ENCODE peak calls at places on chromosomes 2 and 18, in six cellular contexts. C is neural progenitor cell, R is BJ, X is A549, Y is OCI-LY7, W is cardiac fibroblast. S is an unnamed sample.

GRCh38 chr18:55419132-55419938 is 168.7 kb downstream of the TCF4 start:
- DNase-seq in Y (no peak), W (peak), X (no peak), C (peak), R (no peak), S (no peak)

GRCh38 chr2:64141711-64142405 is 2.4 kb downstream of the PELI1 start:
- DNase-seq in X (no peak), W (peak), C (peak), R (no peak), Y (peak), S (no peak)

GRCh38 chr18:58862851-58863538 is 1.7 kb upstream of the ZNF532 start:
- DNase-seq in W (peak), X (peak), C (peak), Y (peak), R (no peak), S (no peak)

GRCh38 chr2:7083580-7084509 is 166.6 kb downstream of the RNF144A start:
- DNase-seq in C (peak), X (no peak), W (peak), Y (peak), R (no peak), S (no peak)

GRCh38 chr18:75896865-75897264 is 469.4 kb upstream of the SMIM21 start:
- DNase-seq in R (no peak), Y (no peak), W (no peak), X (peak), C (peak), S (no peak)

GRCh38 chr2:170530284-170530745 is 184.8 kb upstream of the SP5 start:
- DNase-seq in Y (no peak), C (peak), X (peak), R (no peak), W (peak), S (no peak)

GRCh38 chr18:9348079-9348671 is 13.6 kb downstream of the TWSG1 start:
- DNase-seq in W (peak), R (no peak), X (no peak), C (no peak), Y (no peak), S (no peak)

GRCh38 chr2:108377411-108377810 is 343 bp upstream of the SULT1C4 start:
- DNase-seq in X (no peak), R (peak), W (no peak), C (no peak), Y (no peak), S (no peak)

GRCh38 chr2:134411279-134411827 is 157.5 kb downstream of the MGAT5 start:
- DNase-seq in C (peak), W (no peak), Y (peak), R (no peak), X (no peak), S (no peak)

GRCh38 chr18:48627216-48627615 is 88.4 kb downstream of the CTIF start:
- DNase-seq in C (no peak), Y (no peak), W (no peak), R (no peak), X (no peak), S (no peak)

GRCh38 chr18:9173770-9174233 is 37.2 kb downstream of the ANKRD12 start:
- DNase-seq in R (no peak), C (no peak), W (no peak), Y (no peak), X (no peak), S (no peak)

GRCh38 chr18:53254265-53254664 is 914.3 kb downstream of the DCC start:
- DNase-seq in W (no peak), C (no peak), Y (no peak), X (no peak), R (no peak), S (no peak)

GRCh38 chr2:225411452-225411851 is 11.9 kb downstream of the NYAP2 start:
- DNase-seq in W (no peak), C (no peak), X (no peak), R (no peak), Y (peak), S (no peak)

GRCh38 chr2:163943403-163944356 is 207.9 kb upstream of the FIGN start:
- DNase-seq in W (no peak), C (peak), R (no peak), Y (no peak), X (no peak), S (no peak)

GRCh38 chr2:121284424-121285076 is 452 bp downstream of the TFCP2L1 start:
- DNase-seq in Y (no peak), C (peak), X (peak), R (no peak), W (no peak), S (no peak)

GRCh38 chr2:121286506-121286905 is 1.5 kb upstream of the TFCP2L1 start:
- DNase-seq in W (no peak), X (no peak), Y (no peak), R (no peak), C (no peak), S (no peak)

GRCh38 chr2:121283670-121284245 is 1.2 kb downstream of the TFCP2L1 start:
- DNase-seq in R (no peak), Y (no peak), X (no peak), W (no peak), C (no peak), S (no peak)

GRCh38 chr2:121285926-121286325 is 924 bp upstream of the TFCP2L1 start:
- DNase-seq in W (no peak), X (no peak), Y (no peak), R (no peak), C (no peak), S (no peak)

GRCh38 chr2:121285077-121285449 is at the start of gene TFCP2L1:
- DNase-seq in C (peak), W (no peak), X (peak), Y (peak), R (no peak), S (no peak)
- H3K4me3 ChIP-seq in C (peak), W (no peak), X (peak), Y (peak), R (no peak), S (peak)

DNA sequence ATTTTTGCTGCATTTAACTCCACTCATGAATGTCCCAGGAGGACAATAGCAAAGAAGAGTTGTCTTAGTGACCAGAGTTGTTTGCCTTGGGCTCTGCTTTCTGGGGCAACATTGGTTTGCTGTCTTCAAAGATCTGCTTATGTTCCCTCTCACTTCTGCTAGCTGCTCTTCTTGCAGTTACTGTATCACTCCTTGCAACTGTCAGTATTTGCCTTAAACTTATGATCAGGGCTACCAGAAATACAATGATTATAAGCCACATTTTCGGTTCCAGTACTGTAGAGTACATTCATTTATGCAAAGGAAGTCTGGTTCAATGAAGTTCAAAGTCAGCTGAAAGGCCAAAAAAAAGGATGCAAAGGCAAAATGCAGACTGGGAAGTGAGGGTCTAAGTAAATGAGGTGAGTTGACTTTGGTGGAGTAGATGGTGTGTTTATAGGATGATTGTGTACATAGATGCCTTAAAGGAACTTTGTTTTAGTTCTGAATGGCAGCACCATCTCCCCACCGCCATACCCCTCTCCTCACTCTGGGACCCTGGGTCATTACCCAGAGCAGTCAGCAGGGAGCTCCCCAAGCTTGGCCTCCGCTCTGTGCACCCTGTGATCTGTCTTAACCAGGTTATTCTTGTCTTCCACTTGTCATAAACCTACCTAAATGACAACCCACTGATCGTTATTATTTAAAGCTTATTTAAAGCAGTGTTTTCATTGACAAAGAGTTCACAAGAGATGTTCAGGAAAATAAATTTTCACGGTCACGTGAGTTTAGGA is 236.0 kb downstream of the DOK6 start:
- DNase-seq in C (peak), X (no peak), R (no peak), W (no peak), Y (no peak), S (no peak)
- TF ChIP-seq CTCF in C (peak), X (no peak), R (peak), W (peak), Y (no peak), S (peak)

DNA sequence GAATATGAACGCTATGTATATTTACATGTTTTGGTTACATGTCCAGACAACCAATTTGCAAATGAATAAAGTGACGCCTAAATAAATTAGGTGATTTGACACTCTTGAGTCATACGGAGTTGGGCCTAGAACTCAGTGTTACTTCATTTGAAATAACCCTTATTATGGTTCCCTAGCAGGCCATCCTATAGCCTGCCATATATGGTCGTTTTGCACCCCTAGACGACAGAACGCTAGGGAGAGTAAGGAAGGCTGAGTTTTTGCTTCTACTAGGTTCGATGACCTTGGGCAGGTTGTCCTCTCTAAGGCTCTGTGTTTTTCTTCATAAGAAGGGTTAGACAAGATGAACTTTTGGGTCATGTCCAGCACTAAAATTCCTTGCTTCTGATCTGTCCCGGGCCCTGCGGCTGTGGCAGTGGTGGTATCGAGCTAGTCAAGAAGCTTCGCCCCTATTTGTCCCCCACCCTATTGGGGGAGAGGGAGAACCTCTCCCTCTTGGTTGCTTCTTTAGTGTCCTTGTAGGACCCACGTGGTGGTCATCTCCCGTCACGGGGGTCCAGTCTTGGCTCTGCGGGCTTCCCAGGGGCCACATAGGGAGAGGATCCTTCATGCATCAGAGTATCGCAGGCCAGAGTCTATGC is 574 bp upstream of the EML4 start:
- DNase-seq in Y (no peak), C (no peak), W (no peak), X (no peak), R (no peak), S (no peak)
- H3K4me3 ChIP-seq in Y (peak), C (no peak), W (no peak), X (peak), R (no peak), S (peak)

GRCh38 chr2:85872536-85873161 is 16.1 kb downstream of the ST3GAL5 start:
- DNase-seq in Y (no peak), C (peak), R (no peak), X (no peak), W (no peak), S (no peak)
- TF ChIP-seq CTCF in Y (no peak), C (peak), R (no peak), X (no peak), W (no peak), S (no peak)

GRCh38 chr2:144026679-144027078 is 493.2 kb downstream of the ZEB2 start:
- DNase-seq in W (no peak), R (no peak), Y (no peak), C (no peak), X (no peak), S (no peak)
- H3K4me3 ChIP-seq in W (no peak), R (no peak), Y (no peak), C (no peak), X (no peak), S (no peak)

GRCh38 chr18:78196280-78196679 is 783.3 kb upstream of the SALL3 start:
- DNase-seq in W (no peak), X (no peak), R (no peak), C (no peak), Y (no peak), S (no peak)

GRCh38 chr18:78192044-78192443 is 787.6 kb upstream of the SALL3 start:
- DNase-seq in W (no peak), R (no peak), Y (no peak), C (peak), X (no peak), S (no peak)
- TF ChIP-seq CTCF in W (no peak), R (no peak), Y (no peak), C (peak), X (no peak), S (no peak)

DNA sequence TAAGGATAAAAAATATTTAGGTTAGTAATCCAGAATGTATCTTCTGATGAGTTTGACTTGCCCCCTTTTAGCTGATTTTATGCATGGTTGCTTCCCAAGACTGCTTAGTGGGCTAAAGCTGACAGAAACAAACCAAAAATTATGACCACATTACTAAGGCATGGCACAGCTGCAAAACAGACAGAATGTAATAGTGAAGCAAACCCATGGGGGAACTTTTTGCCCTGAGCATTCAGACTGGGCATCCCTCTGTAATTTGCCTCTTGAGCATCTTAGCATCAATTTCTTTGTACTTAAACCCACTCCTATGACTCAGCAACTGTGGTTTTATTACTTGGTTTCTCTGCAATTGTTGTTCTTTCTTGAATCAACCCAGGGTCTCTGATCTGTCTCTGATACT is 487.3 kb upstream of the DCC start:
- DNase-seq in Y (no peak), X (no peak), W (no peak), R (no peak), C (no peak), S (no peak)
- H3K4me3 ChIP-seq in Y (no peak), X (no peak), W (no peak), R (no peak), C (no peak), S (no peak)

GRCh38 chr2:222057249-222058073 is 241.3 kb downstream of the PAX3 start:
- DNase-seq in C (peak), X (peak), Y (peak), W (peak), R (no peak), S (no peak)
- TF ChIP-seq CTCF in C (peak), X (peak), Y (peak), W (peak), R (peak), S (peak)

GRCh38 chr2:148877403-148877740 is 2.3 kb downstream of the KIF5C start:
- DNase-seq in C (no peak), R (no peak), X (no peak), Y (no peak), W (no peak), S (no peak)

GRCh38 chr2:148875387-148876051 is 492 bp downstream of the KIF5C start:
- DNase-seq in X (no peak), W (no peak), R (no peak), Y (peak), C (no peak), S (no peak)

GRCh38 chr2:148874868-148875341 is at the start of gene KIF5C:
- DNase-seq in C (peak), W (peak), Y (peak), X (peak), R (no peak), S (peak)

GRCh38 chr2:148876589-148877402 is 1.8 kb downstream of the KIF5C start:
- DNase-seq in C (peak), X (no peak), R (no peak), Y (peak), W (no peak), S (no peak)

GRCh38 chr2:148876190-148876588 is 1.2 kb downstream of the KIF5C start:
- DNase-seq in Y (peak), R (no peak), W (no peak), X (no peak), C (peak), S (no peak)
- H3K4me3 ChIP-seq in Y (peak), R (no peak), W (no peak), X (peak), C (peak), S (peak)

DNA sequence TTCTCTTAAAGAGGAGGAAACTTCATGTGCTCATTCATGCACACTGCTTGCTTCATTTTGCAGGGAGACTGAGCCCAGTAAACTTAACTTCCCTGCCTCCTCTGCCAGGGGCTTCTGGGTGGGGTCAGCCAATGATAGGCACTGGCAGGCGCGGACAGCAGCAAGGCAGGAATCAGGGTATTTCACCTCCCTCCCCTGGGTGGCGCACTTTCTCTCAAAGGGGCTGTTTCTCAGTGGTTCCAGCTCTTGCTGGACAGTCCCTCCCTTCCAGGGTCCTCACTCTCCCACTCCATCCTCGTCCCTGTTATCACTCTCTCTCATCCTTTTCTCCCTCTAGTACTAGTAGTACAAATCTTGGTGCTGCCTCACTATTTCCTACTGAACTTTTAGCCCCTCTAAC is 320.5 kb upstream of the ZNF521 start:
- DNase-seq in R (no peak), Y (no peak), C (peak), W (no peak), X (no peak), S (no peak)
- TF ChIP-seq CTCF in R (no peak), Y (peak), C (peak), W (no peak), X (no peak), S (no peak)